ENCODE peak calls at places on chromosomes 4 and X, in six cellular contexts. K is mesenchymal stem cell, W is H9, G is IMR-90, O is neuronal stem cell, V is H1. D is an unnamed sample.

GRCh38 chr4:163554870-163555465 is 60.5 kb downstream of the TMA16 start:
- DNase-seq in V (no peak), K (peak; percentile 33), W (no peak), G (peak; percentile 32), O (no peak), D (peak; percentile 59)

GRCh38 chr4:159416073-159416472 is 313.2 kb downstream of the RAPGEF2 start:
- DNase-seq in W (no peak), K (no peak), G (no peak), V (no peak), O (no peak), D (no peak)

GRCh38 chrX:136584545-136584944 is 52.5 kb downstream of the VGLL1 start:
- DNase-seq in G (no peak), V (no peak), O (no peak), W (no peak), K (no peak), D (no peak)

GRCh38 chrX:153889123-153889522 is 3.1 kb upstream of the L1CAM start:
- DNase-seq in O (no peak), G (no peak), V (no peak), K (no peak), W (no peak), D (no peak)

GRCh38 chr4:45931151-45931550 is 192.7 kb downstream of the GABRG1 start:
- DNase-seq in O (no peak), G (no peak), W (no peak), K (no peak), V (no peak), D (no peak)

GRCh38 chrX:57528670-57529255 is 63.0 kb upstream of the ZXDB start:
- DNase-seq in G (peak; percentile 1), V (no peak), O (no peak), W (peak; percentile 38), K (no peak), D (peak; percentile 33)

GRCh38 chrX:107978707-107979307 is 3.4 kb downstream of the TEX13B start:
- DNase-seq in K (peak; percentile 37), V (no peak), W (peak; percentile 40), O (peak; percentile 20), G (peak; percentile 19), D (no peak)

GRCh38 chr4:120052840-120053239 is 13.8 kb downstream of the MAD2L1 start:
- DNase-seq in G (peak; percentile 99), V (no peak), W (no peak), O (no peak), K (peak; percentile 87), D (peak; percentile 18)

GRCh38 chr4:173243321-173243720 is 74.7 kb downstream of the GALNT7 start:
- DNase-seq in K (peak; percentile 70), G (peak; percentile 88), W (no peak), V (no peak), O (no peak), D (peak; percentile 37)

GRCh38 chrX:74291577-74291963 is 12.4 kb upstream of the ZCCHC13 start:
- DNase-seq in W (no peak), O (no peak), V (no peak), G (no peak), K (no peak), D (peak; percentile 43)

GRCh38 chrX:57451426-57452020 is 140.3 kb upstream of the ZXDB start:
- DNase-seq in K (no peak), V (no peak), W (no peak), G (no peak), O (no peak), D (no peak)

GRCh38 chr4:43864616-43865146 is 583.9 kb downstream of the KCTD8 start:
- DNase-seq in O (no peak), G (no peak), K (no peak), W (no peak), V (no peak), D (no peak)

GRCh38 chrX:17939724-17940123 is 78.6 kb upstream of the RAI2 start:
- DNase-seq in K (no peak), W (no peak), O (no peak), G (no peak), V (no peak), D (no peak)

DNA sequence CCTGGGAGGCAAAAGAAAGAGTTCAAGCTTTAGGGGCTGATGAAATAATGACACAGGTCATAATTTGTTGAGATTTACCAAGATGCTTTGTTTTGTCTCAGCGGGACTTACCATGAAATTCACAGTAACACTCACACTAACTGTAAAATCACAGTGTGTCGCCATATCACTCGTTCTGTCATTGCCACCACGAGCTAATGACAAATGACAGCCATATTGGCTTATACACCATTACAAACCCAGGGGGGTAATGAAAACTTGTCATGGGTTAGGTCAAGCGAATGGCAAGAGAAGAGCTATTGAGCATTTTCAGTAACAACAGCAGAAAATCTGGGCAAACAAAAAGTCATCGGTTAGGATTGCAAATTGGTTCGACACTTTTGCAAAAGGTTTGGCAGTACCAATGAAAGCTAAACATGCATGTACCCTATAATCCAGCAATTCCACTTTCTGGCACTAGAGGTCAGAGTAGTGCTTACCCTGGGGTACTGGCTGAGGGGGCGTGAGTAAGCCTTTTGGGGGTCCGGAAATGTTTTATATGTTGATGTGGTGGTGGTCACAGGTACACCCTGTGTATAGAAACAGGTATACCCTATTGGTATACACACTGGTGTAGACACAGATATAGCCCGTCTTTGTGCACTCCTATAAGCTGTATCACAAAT is 83.9 kb upstream of the RAI2 start:
- DNase-seq in G (no peak), V (no peak), K (no peak), W (no peak), O (peak; percentile 14), D (peak; percentile 50)
- H4K91ac ChIP-seq in G (no peak overlapping the region), V (no peak overlapping the region), K (no peak overlapping the region), W (no peak overlapping the region), O (no peak overlapping the region), D (no peak overlapping the region)

GRCh38 chrX:10178866-10179463 is 22.2 kb downstream of the CLCN4 start:
- DNase-seq in W (no peak), K (no peak), V (no peak), G (no peak), O (no peak), D (no peak)
- H4K91ac ChIP-seq in W (no peak overlapping the region), K (no peak overlapping the region), V (no peak overlapping the region), G (no peak overlapping the region), O (no peak overlapping the region), D (no peak overlapping the region)

GRCh38 chr4:142331132-142331531 is 515.0 kb downstream of the INPP4B start:
- DNase-seq in W (no peak), G (no peak), K (peak; percentile 48), O (no peak), V (no peak), D (no peak)

GRCh38 chr4:142331646-142332045 is 514.5 kb downstream of the INPP4B start:
- DNase-seq in V (no peak), K (peak; percentile 47), G (peak; percentile 21), O (no peak), W (no peak), D (no peak)

GRCh38 chr4:142326181-142326580 is 519.9 kb downstream of the INPP4B start:
- DNase-seq in G (no peak), W (no peak), K (peak; percentile 16), V (no peak), O (no peak), D (no peak)

GRCh38 chr4:142324572-142324971 is 521.5 kb downstream of the INPP4B start:
- DNase-seq in O (no peak), W (no peak), G (no peak), K (no peak), V (no peak), D (no peak)

DNA sequence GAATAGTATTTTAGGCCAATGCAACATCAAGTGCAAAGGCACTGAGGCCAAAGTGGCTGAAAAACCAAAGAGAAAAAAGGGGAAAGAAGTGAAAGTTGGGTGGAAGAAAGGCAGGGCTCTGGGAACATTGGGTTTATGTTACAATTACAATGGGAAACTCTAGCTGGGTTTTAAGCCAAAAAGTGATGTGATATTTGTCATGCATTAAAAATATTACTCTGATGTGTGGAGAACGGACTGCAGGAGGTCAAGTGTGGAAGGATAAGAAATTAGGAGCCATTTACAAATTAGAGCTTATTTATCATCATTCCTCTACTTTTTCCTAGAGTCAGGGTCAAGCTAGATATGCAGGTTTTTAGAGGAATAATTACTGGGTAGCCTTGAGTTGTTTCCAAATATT is 516.8 kb downstream of the INPP4B start:
- DNase-seq in V (no peak), O (no peak), K (no peak), G (no peak), W (no peak), D (no peak)
- H4K91ac ChIP-seq in V (no peak overlapping the region), O (no peak overlapping the region), K (no peak overlapping the region), G (no peak overlapping the region), W (no peak overlapping the region), D (no peak overlapping the region)

GRCh38 chr4:64533637-64534036 is 124.4 kb upstream of the TECRL start:
- DNase-seq in O (no peak), G (no peak), W (no peak), K (no peak), V (no peak), D (no peak)
- H4K91ac ChIP-seq in O (no peak overlapping the region), G (no peak overlapping the region), W (no peak overlapping the region), K (no peak overlapping the region), V (no peak overlapping the region), D (no peak overlapping the region)

D was measured in trophoblast cell.